ENCODE peak calls at places on chromosomes 11 and 22, in seven cellular contexts. X is NCI-H1092 treated with DMSO at 0.1 percent for 48 hours, Z is pons, I is COR-L47, D is endothelial cell, Y is H1, V is kidney glomerular epithelial cell. W is an unnamed sample.

GRCh38 chr11:10504490-10504889 is 36.5 kb downstream of the RNF141 start:
- DNase-seq in X (no peak), Z (no peak), I (no peak), D (no peak), Y (no peak), V (no peak), W (no peak)

GRCh38 chr11:68954970-68955958 is 25.5 kb downstream of the MRGPRD start:
- DNase-seq in X (no peak), Z (no peak), I (no peak), D (no peak), Y (peak), V (no peak), W (no peak)

GRCh38 chr11:68370211-68371111 is 58.1 kb downstream of the LRP5 start:
- DNase-seq in X (no peak), Z (no peak), I (no peak), D (no peak), Y (no peak), V (no peak), W (no peak)

GRCh38 chr11:117557321-117557720 is 229.7 kb downstream of the CEP164 start:
- DNase-seq in X (no peak), Z (no peak), I (no peak), D (no peak), Y (no peak), V (no peak), W (peak)

GRCh38 chr11:75816561-75817239 is 1.7 kb downstream of the UVRAG start:
- DNase-seq in X (peak), Z (no peak), I (no peak), D (no peak), Y (no peak), V (no peak), W (no peak)

GRCh38 chr11:12007769-12008737 is at the start of gene DKK3:
- DNase-seq in X (peak), Z (peak), I (no peak), D (peak), Y (peak), V (no peak), W (peak)

GRCh38 chr11:10375280-10376048 is 70.6 kb downstream of the ADM start:
- DNase-seq in X (no peak), Z (no peak), I (no peak), D (no peak), Y (peak), V (no peak), W (no peak)

GRCh38 chr22:42389137-42389536 is 43.1 kb downstream of the NFAM1 start:
- DNase-seq in X (no peak), Z (no peak), I (peak), D (no peak), Y (no peak), V (no peak), W (no peak)

GRCh38 chr11:75270896-75271415 is 30.4 kb downstream of the TPBGL start:
- DNase-seq in X (peak), Z (no peak), I (peak), D (no peak), Y (no peak), V (no peak), W (no peak)

GRCh38 chr22:39223091-39223710 is 21.6 kb downstream of the PDGFB start:
- DNase-seq in X (no peak), Z (no peak), I (no peak), D (no peak), Y (no peak), V (no peak), W (no peak)

GRCh38 chr22:19992921-19993355 is 23.7 kb downstream of the ARVCF start:
- DNase-seq in X (no peak), Z (no peak), I (no peak), D (no peak), Y (no peak), V (no peak), W (no peak)

GRCh38 chr11:6219359-6219758 is 14.0 kb downstream of the C11orf42 start:
- DNase-seq in X (no peak), Z (no peak), I (no peak), D (peak), Y (no peak), V (peak), W (no peak)

GRCh38 chr11:67631427-67631826 is 1.7 kb upstream of the NUDT8 start:
- DNase-seq in X (no peak), Z (no peak), I (no peak), D (no peak), Y (no peak), V (no peak), W (no peak)

GRCh38 chr11:13720940-13721339 is 52.5 kb downstream of the FAR1 start:
- DNase-seq in X (no peak), Z (peak), I (no peak), D (no peak), Y (no peak), V (no peak), W (no peak)

GRCh38 chr11:17719028-17719939 is at the start of gene MYOD1:
- DNase-seq in X (peak), Z (no peak), I (peak), D (no peak), Y (peak), V (no peak), W (no peak)

GRCh38 chr11:101870510-101870909 is 44.3 kb upstream of the CEP126 start:
- DNase-seq in X (no peak), Z (no peak), I (no peak), D (no peak), Y (no peak), V (no peak), W (no peak)

GRCh38 chr11:106281455-106282173 is 204.2 kb downstream of the AASDHPPT start:
- DNase-seq in X (no peak), Z (no peak), I (no peak), D (no peak), Y (no peak), V (peak), W (no peak)

GRCh38 chr11:12088047-12088481 is 22.3 kb upstream of the MICAL2 start:
- DNase-seq in X (no peak), Z (peak), I (no peak), D (no peak), Y (no peak), V (no peak), W (no peak)

GRCh38 chr11:100925935-100926334 is 203.7 kb downstream of the PGR start:
- DNase-seq in X (no peak), Z (no peak), I (no peak), D (no peak), Y (no peak), V (peak), W (no peak)

GRCh38 chr11:63996512-63996911 is 10.3 kb downstream of the OTUB1 start:
- DNase-seq in X (no peak), Z (no peak), I (no peak), D (no peak), Y (no peak), V (no peak), W (no peak)

GRCh38 chr11:38448284-38448683 is 1850.2 kb upstream of the RAG2 start:
- DNase-seq in X (no peak), Z (no peak), I (peak), D (no peak), Y (no peak), V (no peak), W (no peak)

GRCh38 chr11:1739576-1739975 is 10.8 kb downstream of the IFITM10 start:
- DNase-seq in X (no peak), Z (no peak), I (no peak), D (no peak), Y (no peak), V (no peak), W (no peak)

GRCh38 chr11:65169164-65169641 is 830 bp upstream of the SPDYC start:
- DNase-seq in X (no peak), Z (no peak), I (no peak), D (no peak), Y (no peak), V (no peak), W (no peak)

GRCh38 chr22:21444701-21445436 is 22.3 kb upstream of the TMEM191C start:
- DNase-seq in X (no peak), Z (no peak), I (no peak), D (peak), Y (peak), V (no peak), W (no peak)

GRCh38 chr11:111845256-111846028 is 25.9 kb downstream of the ALG9 start:
- DNase-seq in X (no peak), Z (no peak), I (no peak), D (no peak), Y (no peak), V (no peak), W (no peak)

W was measured in neural crest cell.